ENCODE peak calls at places on chromosome 14, in seven cellular contexts. W is H1, B is GM12865, R is H9, C is foreskin keratinocyte, S is astrocyte of the cerebellum, M is PC-9. U is an unnamed sample.
A peak's percentile ranks its signal among the peaks of the same experiment; 100 is the strongest.

GRCh38 chr14:48690349-48690748 is 895.8 kb downstream of the RPS29 start:
- DNase-seq in S (no peak), C (no peak), R (no peak), B (no peak), W (no peak), M (no peak), U (no peak)

GRCh38 chr14:47277703-47278102 is 397.7 kb downstream of the MDGA2 start:
- DNase-seq in B (no peak), R (no peak), C (no peak), W (no peak), M (no peak), S (no peak), U (no peak)

GRCh38 chr14:56460469-56460868 is 119.1 kb upstream of the TMEM260 start:
- DNase-seq in S (no peak), W (no peak), R (no peak), B (no peak), M (no peak), C (no peak), U (no peak)

GRCh38 chr14:24334431-24335271 is at the start of gene ADCY4:
- DNase-seq in S (no peak), W (no peak), C (no peak), B (no peak), R (no peak), M (no peak), U (peak; percentile 39)

GRCh38 chr14:77026166-77026929 is 2.2 kb downstream of the IRF2BPL start:
- DNase-seq in W (no peak), S (no peak), M (peak; percentile 73), R (no peak), C (no peak), B (no peak), U (peak; percentile 49)

GRCh38 chr14:21219120-21219519 is 50.1 kb downstream of the HNRNPC start:
- DNase-seq in M (no peak), C (no peak), B (no peak), W (no peak), R (no peak), S (no peak), U (no peak)

GRCh38 chr14:100410056-100410565 is 87.0 kb downstream of the SLC25A47 start:
- DNase-seq in R (peak; percentile 61), W (peak; percentile 15), C (peak; percentile 52), S (peak; percentile 83), M (no peak), B (no peak), U (no peak)

GRCh38 chr14:61462566-61463195 is 141.3 kb downstream of the PRKCH start:
- DNase-seq in W (no peak), C (peak; percentile 71), R (no peak), M (no peak), B (no peak), S (no peak), U (no peak)

GRCh38 chr14:102932484-102933248 is 10.2 kb downstream of the AMN start:
- DNase-seq in S (no peak), W (no peak), C (no peak), R (no peak), B (no peak), M (no peak), U (no peak)

GRCh38 chr14:36671149-36671548 is 9.5 kb downstream of the PAX9 start:
- DNase-seq in B (no peak), C (no peak), S (no peak), R (no peak), W (no peak), M (no peak), U (no peak)

GRCh38 chr14:99316281-99317163 is 44.5 kb upstream of the BCL11B start:
- DNase-seq in W (no peak), S (no peak), C (no peak), M (no peak), R (no peak), B (no peak), U (no peak)

GRCh38 chr14:100622234-100622633 is 35.0 kb upstream of the BEGAIN start:
- DNase-seq in S (no peak), W (no peak), C (peak; percentile 17), R (no peak), M (no peak), B (no peak), U (no peak)

GRCh38 chr14:71720978-71721624 is 211.1 kb upstream of the RGS6 start:
- DNase-seq in W (peak; percentile 38), M (peak; percentile 7), R (peak; percentile 73), S (peak; percentile 74), C (peak; percentile 97), B (peak; percentile 66), U (peak; percentile 18)

GRCh38 chr14:76863724-76864407 is 37.7 kb downstream of the LRRC74A start:
- DNase-seq in S (no peak), M (peak; percentile 53), C (no peak), W (no peak), R (no peak), B (peak; percentile 52), U (peak; percentile 55)

GRCh38 chr14:73788871-73789590 is 62.6 kb upstream of the PTGR2 start:
- DNase-seq in W (no peak), B (no peak), M (no peak), R (no peak), S (no peak), C (no peak), U (no peak)

GRCh38 chr14:49853572-49854375 is 1.2 kb upstream of the NEMF start:
- DNase-seq in B (peak; percentile 89), R (peak; percentile 90), W (no peak), C (peak; percentile 74), M (peak; percentile 80), S (peak; percentile 67), U (peak; percentile 43)

GRCh38 chr14:93707475-93707874 is 80.8 kb downstream of the PRIMA1 start:
- DNase-seq in B (no peak), R (no peak), M (no peak), W (no peak), C (no peak), S (no peak), U (no peak)

GRCh38 chr14:46653031-46653775 is 1.6 kb upstream of the RPL10L start:
- DNase-seq in M (no peak), R (no peak), C (no peak), W (no peak), S (no peak), B (no peak), U (no peak)

GRCh38 chr14:96264850-96265249 is 8.8 kb downstream of the BDKRB1 start:
- DNase-seq in W (no peak), R (peak; percentile 47), C (no peak), B (no peak), M (no peak), S (no peak), U (no peak)
- TF ChIP-seq CTCF in W (peak; percentile 54), R (peak; percentile 62), C (peak; percentile 59), B (no peak), M (peak; percentile 36), S (peak; percentile 56), U (no peak)

GRCh38 chr14:85131523-85131922 is 398.4 kb upstream of the FLRT2 start:
- DNase-seq in M (peak; percentile 0), W (peak; percentile 7), B (no peak), S (no peak), C (peak; percentile 35), R (peak; percentile 66), U (no peak)
- TF ChIP-seq CTCF in M (peak; percentile 32), W (peak; percentile 58), B (no peak), S (no peak), C (peak; percentile 60), R (peak; percentile 73), U (no peak)

GRCh38 chr14:29527286-29527685 is 400.4 kb downstream of the PRKD1 start:
- DNase-seq in M (no peak), B (no peak), R (no peak), C (no peak), W (no peak), S (no peak), U (no peak)

GRCh38 chr14:29528889-29529288 is 398.8 kb downstream of the PRKD1 start:
- DNase-seq in R (no peak), B (peak; percentile 1), C (no peak), W (no peak), S (peak; percentile 52), M (no peak), U (no peak)

GRCh38 chr14:29529418-29529817 is 398.2 kb downstream of the PRKD1 start:
- DNase-seq in M (no peak), S (no peak), B (no peak), C (no peak), W (no peak), R (no peak), U (no peak)
- TF ChIP-seq CTCF in M (peak; percentile 29), S (peak; percentile 46), B (no peak), C (peak; percentile 44), W (no peak), R (peak; percentile 71), U (no peak)

GRCh38 chr14:35140718-35141581 is 18.6 kb downstream of the PRORP start:
- DNase-seq in B (peak; percentile 34), W (no peak), S (no peak), M (no peak), R (no peak), C (no peak), U (no peak)
- TF ChIP-seq CTCF in B (peak; percentile 23), W (no peak), S (no peak), M (no peak), R (no peak), C (peak; percentile 76), U (no peak)